ENCODE peak calls at places on chromosomes 2 and 18, in six cellular contexts. W is heart left ventricle; M is CD8-positive, alpha-beta T cell; H is mammary epithelial cell; P is fibroblast of lung; C is nephron progenitor cell. L is an unnamed sample.

GRCh38 chr2:20614201-20615045 is 36.5 kb downstream of the HS1BP3 start:
- DNase-seq in W (no peak), M (no peak), H (no peak), P (peak; percentile 62), C (no peak), L (no peak)

GRCh38 chr2:237154894-237155851 is 69.5 kb downstream of the COPS8 start:
- DNase-seq in W (no peak), M (no peak), H (no peak), P (no peak), C (no peak), L (no peak)

GRCh38 chr2:70936979-70937811 is 1.5 kb downstream of the ATP6V1B1 start:
- DNase-seq in W (no peak), M (no peak), H (no peak), P (no peak), C (no peak), L (no peak)

GRCh38 chr18:48750485-48751175 is 200.1 kb downstream of the SMAD7 start:
- DNase-seq in W (peak; percentile 61), M (no peak), H (no peak), P (no peak), C (no peak), L (no peak)

GRCh38 chr2:224004105-224004715 is 34.9 kb downstream of the SERPINE2 start:
- DNase-seq in W (peak; percentile 33), M (no peak), H (no peak), P (peak; percentile 24), C (no peak), L (no peak)

GRCh38 chr2:42842418-42842817 is 50.0 kb upstream of the HAAO start:
- DNase-seq in W (no peak), M (no peak), H (no peak), P (no peak), C (no peak), L (no peak)

GRCh38 chr18:42078711-42079110 is 123.7 kb downstream of the PIK3C3 start:
- DNase-seq in W (no peak), M (no peak), H (no peak), P (peak; percentile 51), C (no peak), L (no peak)

GRCh38 chr2:88874063-88874657 is 182.7 kb downstream of the RPIA start:
- DNase-seq in W (no peak), M (peak; percentile 8), H (peak; percentile 32), P (peak; percentile 73), C (peak; percentile 6), L (peak; percentile 73)

GRCh38 chr2:40202798-40203400 is 249.0 kb downstream of the SLC8A1 start:
- DNase-seq in W (no peak), M (no peak), H (no peak), P (peak; percentile 33), C (no peak), L (no peak)

GRCh38 chr2:229669841-229670240 is 44.5 kb downstream of the DNER start:
- DNase-seq in W (no peak), M (no peak), H (no peak), P (no peak), C (no peak), L (no peak)

GRCh38 chr2:84781942-84782716 is 98.8 kb downstream of the TRABD2A start:
- DNase-seq in W (no peak), M (peak; percentile 4), H (peak; percentile 74), P (no peak), C (no peak), L (peak; percentile 66)

GRCh38 chr2:10520154-10520553 is 72.0 kb upstream of the ODC1 start:
- DNase-seq in W (no peak), M (no peak), H (no peak), P (no peak), C (no peak), L (no peak)
- TF ChIP-seq CTCF in W (no peak), M (no peak), H (peak; percentile 16), P (no peak), C (peak; percentile 43), L (peak; percentile 21)

DNA sequence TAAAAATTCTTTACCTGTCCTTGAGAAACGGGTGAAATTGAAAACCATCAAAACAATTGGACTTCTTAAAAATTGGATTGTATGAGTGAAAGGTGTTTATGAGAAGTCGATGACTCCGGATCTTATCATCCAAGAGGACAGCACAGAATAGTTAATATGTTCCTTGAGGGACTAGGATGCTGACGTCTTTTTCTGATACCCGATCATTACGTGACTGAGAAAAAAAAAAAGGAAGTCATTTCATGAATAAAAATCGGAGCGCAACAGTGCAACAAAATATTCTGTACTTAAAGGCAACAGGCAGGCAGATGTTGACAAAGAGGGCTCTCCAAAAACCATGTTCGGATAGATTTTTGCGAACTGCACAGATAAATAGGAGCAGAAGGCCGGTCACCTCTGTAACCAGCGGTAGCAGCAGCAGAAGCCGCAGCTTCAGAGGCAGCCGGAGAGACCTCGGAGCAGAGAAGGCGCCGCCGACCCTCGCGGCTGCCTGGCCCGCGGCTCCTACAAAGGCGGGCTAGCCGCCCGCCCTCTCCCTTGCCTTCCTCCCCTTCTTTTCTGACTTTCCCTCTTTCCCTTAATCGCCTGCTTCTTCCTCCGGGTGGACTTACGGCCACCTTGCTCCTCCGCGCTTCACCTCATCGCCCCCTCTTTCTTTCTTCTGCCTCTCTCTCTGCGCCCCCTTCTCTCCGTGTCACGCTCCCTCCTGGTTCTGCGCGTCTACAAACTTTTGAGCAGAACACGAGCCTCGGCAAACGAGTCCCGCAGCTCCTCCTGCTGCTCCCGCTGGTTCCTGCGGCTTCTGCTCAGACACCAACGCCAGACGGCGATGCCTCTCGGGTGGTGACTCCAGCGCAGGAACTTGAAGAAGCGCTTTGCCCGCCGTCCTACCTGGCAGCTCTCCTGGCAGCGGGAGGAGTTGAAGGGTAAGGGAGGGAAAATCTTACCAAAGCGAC is at the start of gene ADCYAP1:
- DNase-seq in W (no peak), M (no peak), H (no peak), P (no peak), C (peak; percentile 58), L (no peak)
- TF ChIP-seq CTCF in W (no peak), M (no peak), H (no peak), P (no peak), C (no peak), L (no peak)

GRCh38 chr2:3785220-3785889 is 82.0 kb downstream of the DCDC2C start:
- DNase-seq in W (no peak), M (no peak), H (no peak), P (no peak), C (no peak), L (peak; percentile 69)
- TF ChIP-seq CTCF in W (no peak), M (no peak), H (no peak), P (no peak), C (no peak), L (no peak)

GRCh38 chr2:195312662-195313061 is 344.4 kb upstream of the SLC39A10 start:
- DNase-seq in W (no peak), M (no peak), H (no peak), P (no peak), C (no peak), L (no peak)
- TF ChIP-seq CTCF in W (no peak), M (no peak), H (no peak), P (no peak), C (no peak), L (no peak)

GRCh38 chr2:104177179-104177578 is 676.7 kb upstream of the POU3F3 start:
- DNase-seq in W (no peak), M (no peak), H (no peak), P (no peak), C (no peak), L (no peak)

DNA sequence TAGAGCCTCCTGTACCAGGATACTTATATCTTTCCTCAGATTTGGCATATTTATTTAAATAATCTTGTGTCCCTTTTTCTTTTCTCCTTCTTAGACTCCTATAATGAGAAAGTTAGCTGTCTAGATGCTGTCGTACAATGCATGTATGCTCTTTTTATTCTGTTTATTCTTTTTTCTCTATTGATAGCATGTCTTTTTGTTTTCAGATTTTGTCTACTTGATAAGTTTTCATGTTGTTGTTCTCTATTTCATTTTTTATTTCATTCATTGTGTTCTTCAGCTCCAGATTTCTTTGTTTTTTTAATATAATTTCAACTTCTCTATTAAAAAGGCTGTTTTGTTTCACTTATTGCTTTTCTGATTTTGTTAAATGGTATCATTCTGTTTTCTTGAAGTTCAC is 674.3 kb upstream of the POU3F3 start:
- DNase-seq in W (no peak), M (no peak), H (no peak), P (no peak), C (no peak), L (no peak)
- TF ChIP-seq CTCF in W (no peak), M (no peak), H (no peak), P (no peak), C (no peak), L (no peak)

GRCh38 chr2:234100686-234101085 is 50.2 kb downstream of the SPP2 start:
- DNase-seq in W (no peak), M (no peak), H (no peak), P (no peak), C (no peak), L (no peak)

GRCh38 chr2:234107861-234108260 is 57.4 kb downstream of the SPP2 start:
- DNase-seq in W (no peak), M (no peak), H (peak; percentile 22), P (no peak), C (no peak), L (no peak)

GRCh38 chr2:234098675-234099195 is 48.2 kb downstream of the SPP2 start:
- DNase-seq in W (no peak), M (no peak), H (no peak), P (no peak), C (no peak), L (no peak)

GRCh38 chr2:234099266-234099665 is 48.8 kb downstream of the SPP2 start:
- DNase-seq in W (no peak), M (no peak), H (no peak), P (no peak), C (no peak), L (no peak)

DNA sequence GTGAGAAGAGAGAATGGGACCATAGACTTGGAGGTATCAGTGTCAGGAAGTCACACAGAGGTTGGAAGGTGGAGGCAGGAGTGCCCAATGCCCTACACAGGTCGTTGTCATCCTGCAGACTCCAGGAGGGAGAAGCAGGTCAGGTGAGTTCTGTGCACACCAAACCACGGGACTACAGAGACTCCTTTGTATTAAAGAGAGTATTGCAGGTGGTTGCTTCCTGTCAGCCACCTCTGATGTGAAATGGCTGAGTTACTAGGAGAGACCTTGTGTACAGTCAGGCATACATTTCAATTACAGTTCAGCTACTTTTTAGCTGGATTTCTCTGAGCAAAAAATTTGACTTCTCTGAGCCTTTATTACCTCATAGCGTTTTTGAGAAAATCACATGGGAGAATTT is 51.6 kb downstream of the SPP2 start:
- DNase-seq in W (no peak), M (no peak), H (peak; percentile 70), P (no peak), C (no peak), L (no peak)
- TF ChIP-seq CTCF in W (no peak), M (no peak), H (peak; percentile 29), P (no peak), C (no peak), L (no peak)

DNA sequence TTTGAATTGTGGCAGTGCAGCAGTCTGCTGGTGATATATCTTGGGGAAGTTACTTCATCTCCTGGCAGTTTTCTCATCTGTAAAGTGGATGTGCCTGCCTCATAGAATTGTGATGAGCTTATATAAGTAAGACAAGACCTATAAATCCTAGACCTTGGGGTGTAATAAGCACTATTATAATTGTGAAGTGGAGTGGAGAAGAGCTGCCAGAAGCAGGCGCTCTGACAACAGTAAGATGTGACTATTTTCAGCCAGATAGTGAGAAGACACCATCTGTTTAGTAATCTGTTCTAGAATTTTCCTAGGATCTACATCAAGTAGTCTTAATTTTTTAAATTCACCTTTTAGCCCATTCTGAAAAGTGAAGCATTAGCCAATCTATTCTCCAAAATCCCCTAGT is 85.6 kb upstream of the TSPYL6 start:
- DNase-seq in W (no peak), M (no peak), H (no peak), P (peak; percentile 12), C (no peak), L (no peak)
- TF ChIP-seq CTCF in W (no peak), M (no peak), H (no peak), P (no peak), C (no peak), L (no peak)

L was measured in MCF 10A.